ENCODE peak calls at places on chromosomes 11 and 22, in five cellular contexts. One of them, this sample, is unnamed.

GRCh38 chr11:84117394-84117793 is 831.2 kb upstream of the CCDC90B start:
- DNase-seq in spleen: no peak
- DNase-seq in breast epithelium: no peak
- DNase-seq in upper lobe of left lung: no peak
- DNase-seq in endothelial cell of umbilical vein: no peak
- DNase-seq in this sample: no peak

GRCh38 chr11:46594785-46595184 is 962 bp upstream of the AMBRA1 start:
- DNase-seq in spleen: no peak
- DNase-seq in breast epithelium: no peak
- DNase-seq in upper lobe of left lung: no peak
- DNase-seq in endothelial cell of umbilical vein: no peak
- DNase-seq in this sample: no peak

GRCh38 chr11:32071811-32072210 is 19.1 kb upstream of the RCN1 start:
- DNase-seq in spleen: no peak
- DNase-seq in breast epithelium: no peak
- DNase-seq in upper lobe of left lung: no peak
- DNase-seq in endothelial cell of umbilical vein: peak
- DNase-seq in this sample: no peak

GRCh38 chr22:45587638-45588481 is 83.8 kb upstream of the ATXN10 start:
- DNase-seq in spleen: no peak
- DNase-seq in breast epithelium: no peak
- DNase-seq in upper lobe of left lung: no peak
- DNase-seq in endothelial cell of umbilical vein: no peak
- DNase-seq in this sample: no peak

GRCh38 chr11:86081465-86081864 is 12.6 kb upstream of the PICALM start:
- DNase-seq in spleen: no peak
- DNase-seq in breast epithelium: no peak
- DNase-seq in upper lobe of left lung: no peak
- DNase-seq in endothelial cell of umbilical vein: no peak
- DNase-seq in this sample: no peak

GRCh38 chr11:130448416-130449068 is at the start of gene ADAMTS15:
- DNase-seq in spleen: no peak
- DNase-seq in breast epithelium: peak
- DNase-seq in upper lobe of left lung: peak
- DNase-seq in endothelial cell of umbilical vein: peak
- DNase-seq in this sample: no peak

GRCh38 chr11:15800121-15800800 is 556.1 kb downstream of the SOX6 start:
- DNase-seq in spleen: no peak
- DNase-seq in breast epithelium: no peak
- DNase-seq in upper lobe of left lung: no peak
- DNase-seq in endothelial cell of umbilical vein: no peak
- DNase-seq in this sample: no peak

GRCh38 chr11:2789791-2790580 is 90.2 kb upstream of the KCNQ1OT1 start:
- DNase-seq in spleen: no peak
- DNase-seq in breast epithelium: no peak
- DNase-seq in upper lobe of left lung: no peak
- DNase-seq in endothelial cell of umbilical vein: no peak
- DNase-seq in this sample: no peak

DNA sequence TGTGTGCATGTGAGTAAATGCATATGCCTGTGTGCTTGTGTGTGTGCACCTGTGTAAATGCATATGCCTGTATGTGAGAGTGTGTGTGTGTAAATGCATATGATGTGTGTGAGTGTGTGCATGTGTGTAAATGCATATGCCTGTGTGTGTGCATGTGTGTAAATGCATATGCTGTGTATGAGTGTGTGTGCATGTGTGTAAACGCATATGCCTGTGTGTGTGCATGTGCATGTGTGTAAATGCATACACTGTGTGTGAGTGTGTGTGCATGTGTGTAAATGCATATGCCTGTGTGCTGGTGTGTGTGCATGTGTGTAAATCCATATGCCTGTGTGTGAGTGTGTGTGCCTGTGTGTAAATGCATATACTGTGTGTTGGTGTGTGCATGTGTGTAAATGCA is 37.8 kb downstream of the GGTLC2 start:
- DNase-seq in spleen: no peak
- DNase-seq in breast epithelium: no peak
- DNase-seq in upper lobe of left lung: no peak
- DNase-seq in endothelial cell of umbilical vein: no peak
- DNase-seq in this sample: no peak
- TF ChIP-seq POLR2A in spleen: no peak
- TF ChIP-seq POLR2A in breast epithelium: no peak
- TF ChIP-seq POLR2A in upper lobe of left lung: no peak
- TF ChIP-seq POLR2A in endothelial cell of umbilical vein: no peak
- TF ChIP-seq POLR2A in this sample: no peak

DNA sequence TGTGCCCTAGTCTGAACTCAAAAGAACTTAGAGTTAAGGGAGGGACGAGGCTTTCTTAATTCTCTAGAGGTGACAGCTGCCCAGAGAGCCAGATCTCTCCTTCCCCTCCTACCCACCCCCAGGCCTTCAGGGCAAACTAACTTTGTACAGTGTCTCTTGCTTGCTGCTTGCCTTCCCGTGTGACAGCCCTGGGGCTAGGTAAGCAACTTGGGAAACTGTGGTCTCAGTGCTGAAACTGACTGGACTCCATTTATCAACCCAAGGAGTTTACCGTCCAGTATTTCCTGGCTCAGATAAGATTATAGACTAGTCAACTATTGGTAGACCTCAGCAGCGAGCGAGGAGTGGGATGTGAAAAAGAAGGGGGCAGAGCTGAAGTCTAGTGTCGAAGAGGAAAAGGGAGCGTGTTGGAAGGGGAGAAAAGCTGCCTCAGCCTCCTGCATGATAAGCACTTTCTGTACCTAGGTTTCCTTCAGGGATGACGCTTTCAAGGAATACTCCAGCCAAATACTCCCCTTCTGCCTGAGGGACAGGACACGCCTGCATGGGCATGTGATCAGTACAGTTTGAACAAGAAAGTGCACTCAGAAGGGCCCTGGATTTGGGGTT is 43.3 kb upstream of the WEE1 start:
- DNase-seq in spleen: no peak
- DNase-seq in breast epithelium: no peak
- DNase-seq in upper lobe of left lung: no peak
- DNase-seq in endothelial cell of umbilical vein: no peak
- DNase-seq in this sample: no peak
- TF ChIP-seq POLR2AphosphoS5 in spleen: no peak
- TF ChIP-seq POLR2AphosphoS5 in breast epithelium: no peak
- TF ChIP-seq POLR2AphosphoS5 in upper lobe of left lung: no peak
- TF ChIP-seq POLR2AphosphoS5 in endothelial cell of umbilical vein: no peak
- TF ChIP-seq POLR2AphosphoS5 in this sample: peak

GRCh38 chr11:102166175-102166574 is 55.9 kb downstream of the YAP1 start:
- DNase-seq in spleen: no peak
- DNase-seq in breast epithelium: no peak
- DNase-seq in upper lobe of left lung: no peak
- DNase-seq in endothelial cell of umbilical vein: no peak
- DNase-seq in this sample: no peak
- H3K4me3 ChIP-seq in spleen: no peak
- H3K4me3 ChIP-seq in breast epithelium: no peak
- H3K4me3 ChIP-seq in upper lobe of left lung: no peak
- H3K4me3 ChIP-seq in endothelial cell of umbilical vein: no peak
- H3K4me3 ChIP-seq in this sample: no peak

GRCh38 chr11:63670077-63670737 is 969 bp downstream of the ATL3 start:
- DNase-seq in spleen: no peak
- DNase-seq in breast epithelium: no peak
- DNase-seq in upper lobe of left lung: no peak
- DNase-seq in endothelial cell of umbilical vein: peak
- DNase-seq in this sample: no peak

GRCh38 chr11:63672934-63673539 is 1.9 kb upstream of the ATL3 start:
- DNase-seq in spleen: no peak
- DNase-seq in breast epithelium: no peak
- DNase-seq in upper lobe of left lung: no peak
- DNase-seq in endothelial cell of umbilical vein: no peak
- DNase-seq in this sample: no peak

GRCh38 chr11:63670738-63671321 is 346 bp downstream of the ATL3 start:
- DNase-seq in spleen: peak
- DNase-seq in breast epithelium: no peak
- DNase-seq in upper lobe of left lung: peak
- DNase-seq in endothelial cell of umbilical vein: no peak
- DNase-seq in this sample: no peak

GRCh38 chr11:63672156-63672463 is 934 bp upstream of the ATL3 start:
- DNase-seq in spleen: no peak
- DNase-seq in breast epithelium: no peak
- DNase-seq in upper lobe of left lung: no peak
- DNase-seq in endothelial cell of umbilical vein: no peak
- DNase-seq in this sample: no peak

GRCh38 chr11:63671322-63672155 is at the start of gene ATL3:
- DNase-seq in spleen: peak
- DNase-seq in breast epithelium: peak
- DNase-seq in upper lobe of left lung: peak
- DNase-seq in endothelial cell of umbilical vein: peak
- DNase-seq in this sample: peak
- TF ChIP-seq POLR2A in spleen: peak
- TF ChIP-seq POLR2A in breast epithelium: peak
- TF ChIP-seq POLR2A in upper lobe of left lung: peak
- TF ChIP-seq POLR2A in endothelial cell of umbilical vein: peak
- TF ChIP-seq POLR2A in this sample: peak

This sample was measured in vagina.